ENCODE peak calls at places on chromosome 9, in five cellular contexts. U is stimulated activated CD4-positive, alpha-beta T cell treated with anti-CD3 and anti-CD28 coated beads, TNF-alpha, amount 100 ng/mL, for 1 hour; Q is glutamatergic neuron; O is head of caudate nucleus; S is Calu3. N is an unnamed sample.

GRCh38 chr9:108271646-108272349 is 584.0 kb downstream of the ACTL7B start:
- DNase-seq in U (no peak), Q (peak), O (no peak), S (peak), N (no peak)

GRCh38 chr9:113056191-113057106 is at the start of gene ZFP37:
- DNase-seq in U (peak), Q (peak), O (peak), S (peak), N (peak)

GRCh38 chr9:104104407-104104806 is 10.3 kb downstream of the SMC2 start:
- DNase-seq in U (no peak), Q (no peak), O (no peak), S (no peak), N (no peak)

GRCh38 chr9:70553718-70554673 is 139.5 kb upstream of the KLF9 start:
- DNase-seq in U (no peak), Q (no peak), O (peak), S (no peak), N (no peak)

GRCh38 chr9:7027996-7028395 is 270.2 kb downstream of the KDM4C start:
- DNase-seq in U (no peak), Q (no peak), O (no peak), S (no peak), N (no peak)

GRCh38 chr9:98401140-98402025 is 145.9 kb upstream of the TBC1D2 start:
- DNase-seq in U (no peak), Q (no peak), O (no peak), S (no peak), N (no peak)

GRCh38 chr9:108859459-108860114 is 2.5 kb upstream of the ACTL7A start:
- DNase-seq in U (no peak), Q (no peak), O (no peak), S (no peak), N (no peak)

GRCh38 chr9:4035809-4036208 is 264.1 kb downstream of the GLIS3 start:
- DNase-seq in U (no peak), Q (no peak), O (no peak), S (no peak), N (no peak)

GRCh38 chr9:4832786-4833579 is 40.2 kb downstream of the RCL1 start:
- DNase-seq in U (no peak), Q (no peak), O (no peak), S (peak), N (no peak)

GRCh38 chr9:98263482-98264357 is 8.3 kb upstream of the TBC1D2 start:
- DNase-seq in U (peak), Q (peak), O (peak), S (peak), N (peak)

GRCh38 chr9:105993051-105993854 is 298.9 kb downstream of the TMEM38B start:
- DNase-seq in U (no peak), Q (peak), O (peak), S (no peak), N (no peak)

GRCh38 chr9:70076678-70077077 is 33.0 kb downstream of the MAMDC2 start:
- DNase-seq in U (no peak), Q (no peak), O (no peak), S (no peak), N (no peak)